ENCODE peak calls at places on chromosomes 2 and 18, in seven cellular contexts. One of them, this sample, is unnamed.

GRCh38 chr2:168920504-168921157 is 19.5 kb downstream of the G6PC2 start:
- DNase-seq in psoas muscle: no peak
- DNase-seq in skeletal muscle cell: no peak
- DNase-seq in mucosa of descending colon: no peak
- DNase-seq in ascending aorta: no peak
- DNase-seq in epithelial cell of esophagus: peak
- DNase-seq in astrocyte of the spinal cord: peak
- DNase-seq in this sample: peak

GRCh38 chr18:395481-396250 is 104.8 kb downstream of the COLEC12 start:
- DNase-seq in mucosa of descending colon: no peak
- DNase-seq in astrocyte of the spinal cord: peak
- DNase-seq in epithelial cell of esophagus: no peak
- DNase-seq in psoas muscle: no peak
- DNase-seq in ascending aorta: no peak
- DNase-seq in skeletal muscle cell: no peak
- DNase-seq in this sample: peak

GRCh38 chr2:8572712-8573233 is 109.1 kb upstream of the ID2 start:
- DNase-seq in astrocyte of the spinal cord: no peak
- DNase-seq in skeletal muscle cell: no peak
- DNase-seq in mucosa of descending colon: peak
- DNase-seq in ascending aorta: no peak
- DNase-seq in psoas muscle: no peak
- DNase-seq in epithelial cell of esophagus: no peak
- DNase-seq in this sample: no peak

GRCh38 chr2:238817931-238818330 is 30.0 kb upstream of the TWIST2 start:
- DNase-seq in skeletal muscle cell: no peak
- DNase-seq in ascending aorta: no peak
- DNase-seq in epithelial cell of esophagus: no peak
- DNase-seq in psoas muscle: no peak
- DNase-seq in astrocyte of the spinal cord: no peak
- DNase-seq in mucosa of descending colon: no peak
- DNase-seq in this sample: no peak

GRCh38 chr2:222318712-222319575 is 20.1 kb upstream of the PAX3 start:
- DNase-seq in mucosa of descending colon: peak
- DNase-seq in epithelial cell of esophagus: peak
- DNase-seq in astrocyte of the spinal cord: no peak
- DNase-seq in skeletal muscle cell: no peak
- DNase-seq in ascending aorta: no peak
- DNase-seq in psoas muscle: peak
- DNase-seq in this sample: no peak

GRCh38 chr2:20654414-20654813 is 3.5 kb upstream of the HS1BP3 start:
- DNase-seq in astrocyte of the spinal cord: no peak
- DNase-seq in ascending aorta: no peak
- DNase-seq in psoas muscle: peak
- DNase-seq in epithelial cell of esophagus: no peak
- DNase-seq in mucosa of descending colon: no peak
- DNase-seq in skeletal muscle cell: no peak
- DNase-seq in this sample: no peak

GRCh38 chr2:45918816-45919655 is 267.6 kb downstream of the PRKCE start:
- DNase-seq in ascending aorta: no peak
- DNase-seq in mucosa of descending colon: no peak
- DNase-seq in psoas muscle: no peak
- DNase-seq in skeletal muscle cell: no peak
- DNase-seq in astrocyte of the spinal cord: no peak
- DNase-seq in epithelial cell of esophagus: no peak
- DNase-seq in this sample: no peak

GRCh38 chr2:101900375-101900774 is 91.4 kb upstream of the IL1R2 start:
- DNase-seq in psoas muscle: no peak
- DNase-seq in mucosa of descending colon: no peak
- DNase-seq in astrocyte of the spinal cord: no peak
- DNase-seq in epithelial cell of esophagus: peak
- DNase-seq in skeletal muscle cell: no peak
- DNase-seq in ascending aorta: no peak
- DNase-seq in this sample: no peak

GRCh38 chr2:217804338-217804737 is 198.5 kb downstream of the TNS1 start:
- DNase-seq in psoas muscle: peak
- DNase-seq in ascending aorta: no peak
- DNase-seq in skeletal muscle cell: no peak
- DNase-seq in mucosa of descending colon: no peak
- DNase-seq in astrocyte of the spinal cord: no peak
- DNase-seq in epithelial cell of esophagus: no peak
- DNase-seq in this sample: no peak

GRCh38 chr2:230042195-230042594 is 26.5 kb downstream of the SLC16A14 start:
- DNase-seq in astrocyte of the spinal cord: no peak
- DNase-seq in skeletal muscle cell: no peak
- DNase-seq in epithelial cell of esophagus: peak
- DNase-seq in psoas muscle: no peak
- DNase-seq in mucosa of descending colon: no peak
- DNase-seq in ascending aorta: no peak
- DNase-seq in this sample: peak

GRCh38 chr2:27134781-27135470 is 490 bp upstream of the PREB start:
- DNase-seq in ascending aorta: no peak
- DNase-seq in psoas muscle: no peak
- DNase-seq in astrocyte of the spinal cord: no peak
- DNase-seq in mucosa of descending colon: no peak
- DNase-seq in skeletal muscle cell: no peak
- DNase-seq in epithelial cell of esophagus: no peak
- DNase-seq in this sample: no peak
- H3K4me3 ChIP-seq in ascending aorta: peak
- H3K4me3 ChIP-seq in psoas muscle: peak
- H3K4me3 ChIP-seq in astrocyte of the spinal cord: peak
- H3K4me3 ChIP-seq in mucosa of descending colon: no peak
- H3K4me3 ChIP-seq in skeletal muscle cell: peak
- H3K4me3 ChIP-seq in epithelial cell of esophagus: peak
- H3K4me3 ChIP-seq in this sample: peak

GRCh38 chr2:69837533-69837932 is 8.1 kb downstream of the GMCL1 start:
- DNase-seq in psoas muscle: no peak
- DNase-seq in mucosa of descending colon: no peak
- DNase-seq in epithelial cell of esophagus: no peak
- DNase-seq in astrocyte of the spinal cord: no peak
- DNase-seq in skeletal muscle cell: no peak
- DNase-seq in ascending aorta: no peak
- DNase-seq in this sample: no peak
- H3K4me3 ChIP-seq in psoas muscle: no peak
- H3K4me3 ChIP-seq in mucosa of descending colon: no peak
- H3K4me3 ChIP-seq in epithelial cell of esophagus: no peak
- H3K4me3 ChIP-seq in astrocyte of the spinal cord: no peak
- H3K4me3 ChIP-seq in skeletal muscle cell: no peak
- H3K4me3 ChIP-seq in ascending aorta: no peak
- H3K4me3 ChIP-seq in this sample: no peak

GRCh38 chr2:216057688-216058193 is 23.9 kb downstream of the PECR start:
- DNase-seq in ascending aorta: no peak
- DNase-seq in astrocyte of the spinal cord: peak
- DNase-seq in psoas muscle: no peak
- DNase-seq in epithelial cell of esophagus: peak
- DNase-seq in skeletal muscle cell: peak
- DNase-seq in mucosa of descending colon: peak
- DNase-seq in this sample: no peak
- H3K4me3 ChIP-seq in ascending aorta: no peak
- H3K4me3 ChIP-seq in astrocyte of the spinal cord: no peak
- H3K4me3 ChIP-seq in psoas muscle: no peak
- H3K4me3 ChIP-seq in epithelial cell of esophagus: no peak
- H3K4me3 ChIP-seq in skeletal muscle cell: no peak
- H3K4me3 ChIP-seq in mucosa of descending colon: no peak
- H3K4me3 ChIP-seq in this sample: no peak

GRCh38 chr2:74505448-74506246 is 1.8 kb downstream of the PCGF1 start:
- DNase-seq in astrocyte of the spinal cord: no peak
- DNase-seq in psoas muscle: no peak
- DNase-seq in ascending aorta: no peak
- DNase-seq in epithelial cell of esophagus: no peak
- DNase-seq in skeletal muscle cell: no peak
- DNase-seq in mucosa of descending colon: no peak
- DNase-seq in this sample: no peak
- H3K4me3 ChIP-seq in astrocyte of the spinal cord: no peak
- H3K4me3 ChIP-seq in psoas muscle: no peak
- H3K4me3 ChIP-seq in ascending aorta: no peak
- H3K4me3 ChIP-seq in epithelial cell of esophagus: peak
- H3K4me3 ChIP-seq in skeletal muscle cell: peak
- H3K4me3 ChIP-seq in mucosa of descending colon: no peak
- H3K4me3 ChIP-seq in this sample: peak

GRCh38 chr2:162317058-162317742 is 1.3 kb downstream of the IFIH1 start:
- DNase-seq in astrocyte of the spinal cord: no peak
- DNase-seq in mucosa of descending colon: no peak
- DNase-seq in epithelial cell of esophagus: no peak
- DNase-seq in skeletal muscle cell: no peak
- DNase-seq in psoas muscle: no peak
- DNase-seq in ascending aorta: no peak
- DNase-seq in this sample: no peak
- H3K4me3 ChIP-seq in astrocyte of the spinal cord: no peak
- H3K4me3 ChIP-seq in mucosa of descending colon: no peak
- H3K4me3 ChIP-seq in epithelial cell of esophagus: peak
- H3K4me3 ChIP-seq in skeletal muscle cell: no peak
- H3K4me3 ChIP-seq in psoas muscle: peak
- H3K4me3 ChIP-seq in ascending aorta: peak
- H3K4me3 ChIP-seq in this sample: peak